ENCODE peak calls at places on chromosomes 12 and 14, in seven cellular contexts. Z is dorsolateral prefrontal cortex, R is heart left ventricle, B is right lobe of liver, G is breast epithelium, F is foreskin fibroblast, K is B cell. T is an unnamed sample.

GRCh38 chr12:15712160-15712559 is 77.0 kb downstream of the EPS8 start:
- DNase-seq in Z (no peak), R (no peak), B (no peak), G (no peak), F (no peak), K (no peak), T (no peak)

GRCh38 chr12:114404451-114405198 is 1.3 kb downstream of the TBX5 start:
- DNase-seq in Z (no peak), R (no peak), B (no peak), G (no peak), F (no peak), K (no peak), T (peak)

GRCh38 chr12:129028824-129029223 is 175.5 kb downstream of the GLT1D1 start:
- DNase-seq in Z (no peak), R (no peak), B (no peak), G (no peak), F (no peak), K (no peak), T (no peak)

GRCh38 chr12:63220921-63221320 is 69.9 kb upstream of the AVPR1A start:
- DNase-seq in Z (no peak), R (no peak), B (peak), G (no peak), F (no peak), K (no peak), T (no peak)

GRCh38 chr14:21543426-21544350 is 17.5 kb upstream of the SALL2 start:
- DNase-seq in Z (no peak), R (no peak), B (no peak), G (no peak), F (no peak), K (no peak), T (no peak)

GRCh38 chr14:54591461-54592245 is 24.7 kb downstream of the SAMD4A start:
- DNase-seq in Z (no peak), R (no peak), B (no peak), G (no peak), F (no peak), K (no peak), T (no peak)

GRCh38 chr12:11693626-11694025 is 44.2 kb downstream of the ETV6 start:
- DNase-seq in Z (peak), R (no peak), B (no peak), G (no peak), F (no peak), K (no peak), T (no peak)

GRCh38 chr12:15163577-15163976 is 57.6 kb downstream of the RERG start:
- DNase-seq in Z (no peak), R (no peak), B (no peak), G (no peak), F (no peak), K (no peak), T (no peak)

GRCh38 chr12:110743571-110744093 is 941 bp upstream of the PPP1CC start:
- DNase-seq in Z (peak), R (peak), B (peak), G (no peak), F (no peak), K (no peak), T (no peak)

GRCh38 chr12:131986847-131987398 is 37.2 kb downstream of the EP400 start:
- DNase-seq in Z (no peak), R (no peak), B (no peak), G (no peak), F (no peak), K (no peak), T (no peak)

GRCh38 chr14:77988096-77988870 is 181.9 kb upstream of the NRXN3 start:
- DNase-seq in Z (no peak), R (no peak), B (no peak), G (no peak), F (no peak), K (no peak), T (no peak)

GRCh38 chr14:66708262-66708661 is 200.3 kb downstream of the GPHN start:
- DNase-seq in Z (no peak), R (no peak), B (no peak), G (no peak), F (no peak), K (no peak), T (no peak)

GRCh38 chr14:22976620-22977433 is 5.5 kb downstream of the AJUBA start:
- DNase-seq in Z (no peak), R (no peak), B (no peak), G (no peak), F (no peak), K (no peak), T (no peak)

GRCh38 chr12:13980548-13981295 is 680 bp downstream of the GRIN2B start:
- DNase-seq in Z (peak), R (no peak), B (no peak), G (no peak), F (no peak), K (no peak), T (no peak)

GRCh38 chr12:51868821-51869489 is 18.9 kb upstream of the ANKRD33 start:
- DNase-seq in Z (no peak), R (peak), B (peak), G (no peak), F (no peak), K (no peak), T (no peak)

GRCh38 chr12:14164266-14164665 is 182.9 kb upstream of the GRIN2B start:
- DNase-seq in Z (no peak), R (no peak), B (no peak), G (no peak), F (no peak), K (no peak), T (no peak)

GRCh38 chr14:24297190-24297964 is 2.2 kb downstream of the DHRS1 start:
- DNase-seq in Z (no peak), R (no peak), B (no peak), G (no peak), F (no peak), K (no peak), T (no peak)

GRCh38 chr12:50620050-50620974 is 115.5 kb downstream of the DIP2B start:
- DNase-seq in Z (peak), R (no peak), B (no peak), G (no peak), F (peak), K (no peak), T (no peak)

GRCh38 chr14:101083564-101084435 is 180.3 kb upstream of the RTL1 start:
- DNase-seq in Z (peak), R (peak), B (no peak), G (no peak), F (no peak), K (no peak), T (no peak)

GRCh38 chr14:34020014-34020413 is 69.1 kb upstream of the EGLN3 start:
- DNase-seq in Z (no peak), R (no peak), B (no peak), G (no peak), F (no peak), K (no peak), T (no peak)

GRCh38 chr12:57129311-57130288 is 1.3 kb downstream of the LRP1 start:
- DNase-seq in Z (no peak), R (no peak), B (no peak), G (no peak), F (no peak), K (no peak), T (no peak)

GRCh38 chr12:11553871-11554533 is 95.5 kb upstream of the ETV6 start:
- DNase-seq in Z (peak), R (no peak), B (no peak), G (no peak), F (peak), K (peak), T (peak)

GRCh38 chr12:77893918-77894317 is 63.2 kb downstream of the NAV3 start:
- DNase-seq in Z (no peak), R (no peak), B (peak), G (no peak), F (peak), K (no peak), T (no peak)

GRCh38 chr12:31796270-31796951 is 67.6 kb upstream of the AMN1 start:
- DNase-seq in Z (no peak), R (no peak), B (no peak), G (no peak), F (no peak), K (no peak), T (no peak)

GRCh38 chr12:125149160-125150108 is 84.2 kb downstream of the AACS start:
- DNase-seq in Z (no peak), R (no peak), B (no peak), G (no peak), F (no peak), K (peak), T (peak)

GRCh38 chr12:69101505-69101904 is 137.9 kb upstream of the CPSF6 start:
- DNase-seq in Z (no peak), R (no peak), B (peak), G (no peak), F (peak), K (no peak), T (no peak)

GRCh38 chr12:110280784-110281548 is at the start of gene ATP2A2:
- DNase-seq in Z (peak), R (peak), B (peak), G (peak), F (peak), K (peak), T (peak)

GRCh38 chr12:74426091-74426490 is 111.5 kb upstream of the ATXN7L3B start:
- DNase-seq in Z (no peak), R (no peak), B (no peak), G (no peak), F (no peak), K (no peak), T (no peak)

GRCh38 chr12:57135939-57136338 is 7.7 kb downstream of the LRP1 start:
- DNase-seq in Z (peak), R (peak), B (no peak), G (no peak), F (no peak), K (no peak), T (no peak)

GRCh38 chr12:90854136-90854689 is 100.8 kb downstream of the CCER1 start:
- DNase-seq in Z (peak), R (no peak), B (no peak), G (no peak), F (peak), K (no peak), T (no peak)

GRCh38 chr12:48004941-48005749 is 869 bp upstream of the COL2A1 start:
- DNase-seq in Z (no peak), R (no peak), B (no peak), G (no peak), F (no peak), K (no peak), T (no peak)

GRCh38 chr12:48007206-48007605 is 2.9 kb upstream of the COL2A1 start:
- DNase-seq in Z (no peak), R (no peak), B (no peak), G (no peak), F (no peak), K (no peak), T (no peak)

GRCh38 chr12:48003226-48004038 is 844 bp downstream of the COL2A1 start:
- DNase-seq in Z (no peak), R (no peak), B (no peak), G (no peak), F (no peak), K (peak), T (peak)

GRCh38 chr12:48004039-48004940 is at the start of gene COL2A1:
- DNase-seq in Z (no peak), R (no peak), B (no peak), G (no peak), F (no peak), K (peak), T (peak)

GRCh38 chr12:48005750-48006021 is 1.4 kb upstream of the COL2A1 start:
- DNase-seq in Z (no peak), R (no peak), B (no peak), G (no peak), F (no peak), K (no peak), T (no peak)
- TF ChIP-seq CTCF in Z (no peak), R (no peak), B (no peak), G (no peak), F (no peak), K (no peak), T (no peak)

DNA sequence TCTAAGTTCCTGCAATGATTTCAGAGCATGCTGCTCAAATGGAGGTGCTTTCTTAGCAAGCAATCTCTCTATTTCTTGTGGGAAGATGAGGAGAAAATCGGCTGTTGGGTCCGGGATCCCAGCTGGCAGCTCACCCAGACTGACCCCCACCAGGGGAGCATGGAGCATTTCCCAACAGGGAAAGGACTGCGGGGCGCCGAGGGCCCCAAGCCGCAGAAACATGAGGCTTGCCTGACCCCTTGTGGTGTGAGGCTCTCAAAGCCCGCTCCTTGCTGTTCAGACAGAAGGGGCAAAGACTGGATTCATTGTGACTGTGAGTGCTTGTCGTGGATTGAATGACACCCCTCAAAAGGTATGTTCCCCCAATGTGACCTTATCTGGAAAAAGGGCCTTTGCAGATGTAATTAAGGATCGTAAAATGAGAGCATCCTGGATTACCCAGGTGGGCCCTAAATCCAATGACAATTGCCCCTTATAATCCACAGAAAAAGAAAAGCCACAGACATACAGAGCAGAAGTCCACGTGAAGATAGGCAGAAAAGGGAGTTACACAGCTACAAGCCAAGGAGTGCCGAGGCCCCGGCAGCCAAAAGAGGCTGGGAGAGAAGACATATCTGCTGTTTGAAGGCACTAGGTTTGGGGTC is 116.3 kb upstream of the VASH1 start:
- DNase-seq in Z (peak), R (no peak), B (no peak), G (no peak), F (peak), K (no peak), T (peak)
- TF ChIP-seq CTCF in Z (peak), R (peak), B (peak), G (no peak), F (peak), K (no peak), T (peak)

GRCh38 chr12:19181666-19182426 is 52.3 kb downstream of the PLEKHA5 start:
- DNase-seq in Z (no peak), R (no peak), B (no peak), G (no peak), F (no peak), K (no peak), T (no peak)
- TF ChIP-seq CTCF in Z (peak), R (no peak), B (peak), G (no peak), F (peak), K (no peak), T (peak)

GRCh38 chr12:127623362-127623761 is 643.6 kb upstream of the TMEM132C start:
- DNase-seq in Z (no peak), R (no peak), B (no peak), G (no peak), F (no peak), K (no peak), T (no peak)

GRCh38 chr12:127625372-127625771 is 641.6 kb upstream of the TMEM132C start:
- DNase-seq in Z (no peak), R (no peak), B (no peak), G (no peak), F (no peak), K (no peak), T (no peak)

GRCh38 chr12:127619869-127620769 is 646.9 kb upstream of the TMEM132C start:
- DNase-seq in Z (no peak), R (no peak), B (no peak), G (no peak), F (no peak), K (no peak), T (no peak)

GRCh38 chr12:127620956-127621355 is 646.0 kb upstream of the TMEM132C start:
- DNase-seq in Z (no peak), R (no peak), B (no peak), G (no peak), F (no peak), K (no peak), T (no peak)

GRCh38 chr12:127621366-127621765 is 645.6 kb upstream of the TMEM132C start:
- DNase-seq in Z (no peak), R (no peak), B (no peak), G (no peak), F (no peak), K (no peak), T (no peak)
- TF ChIP-seq CTCF in Z (no peak), R (no peak), B (no peak), G (no peak), F (no peak), K (no peak), T (no peak)

DNA sequence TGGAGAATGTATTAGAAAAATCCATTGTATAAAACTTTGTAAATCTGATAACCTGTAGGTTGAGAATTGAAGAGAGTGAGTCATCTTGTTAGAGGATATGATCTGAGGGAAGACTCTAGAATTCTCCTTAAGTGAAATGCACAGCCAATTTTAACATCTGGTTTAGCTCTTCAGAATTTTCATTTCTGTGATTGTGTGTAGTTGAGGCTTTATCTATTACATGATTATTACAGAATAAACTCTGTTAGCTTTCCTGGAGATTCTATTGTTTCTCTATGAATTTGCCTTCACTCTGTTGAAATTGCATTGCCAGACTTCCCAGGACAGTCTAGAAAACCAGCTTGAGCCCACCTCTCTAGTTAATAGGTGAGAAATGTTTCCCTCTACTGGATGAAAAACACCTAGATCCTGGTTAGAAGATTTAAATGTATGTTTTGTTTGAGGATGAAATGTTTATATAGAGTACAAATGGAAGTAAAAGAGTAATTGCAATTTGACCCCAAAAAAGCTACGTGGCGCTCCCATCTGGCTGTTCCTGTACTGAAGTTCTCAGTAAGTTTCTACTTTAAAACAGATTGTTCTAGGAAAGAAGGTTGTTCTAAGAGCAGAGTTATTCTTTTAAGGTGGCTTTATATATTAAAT is 2.9 kb downstream of the NUDT4 start:
- DNase-seq in Z (no peak), R (no peak), B (no peak), G (no peak), F (no peak), K (no peak), T (no peak)
- TF ChIP-seq CTCF in Z (peak), R (peak), B (peak), G (no peak), F (no peak), K (peak), T (peak)

GRCh38 chr12:6752931-6753771 is at the start of gene MLF2:
- DNase-seq in Z (peak), R (peak), B (peak), G (peak), F (peak), K (peak), T (peak)
- TF ChIP-seq CTCF in Z (no peak), R (peak), B (peak), G (peak), F (no peak), K (peak), T (peak)

GRCh38 chr14:72942934-72943333 is 16.7 kb downstream of the DCAF4 start:
- DNase-seq in Z (no peak), R (no peak), B (no peak), G (no peak), F (no peak), K (no peak), T (no peak)
- TF ChIP-seq CTCF in Z (no peak), R (no peak), B (no peak), G (no peak), F (no peak), K (no peak), T (no peak)

GRCh38 chr12:93991882-93992415 is 156.4 kb upstream of the PLXNC1 start:
- DNase-seq in Z (no peak), R (no peak), B (no peak), G (no peak), F (no peak), K (no peak), T (no peak)

GRCh38 chr12:93989913-93990312 is 158.5 kb upstream of the PLXNC1 start:
- DNase-seq in Z (no peak), R (no peak), B (no peak), G (no peak), F (no peak), K (no peak), T (no peak)

GRCh38 chr12:93996321-93996720 is 152.1 kb upstream of the PLXNC1 start:
- DNase-seq in Z (no peak), R (no peak), B (no peak), G (no peak), F (no peak), K (no peak), T (no peak)

DNA sequence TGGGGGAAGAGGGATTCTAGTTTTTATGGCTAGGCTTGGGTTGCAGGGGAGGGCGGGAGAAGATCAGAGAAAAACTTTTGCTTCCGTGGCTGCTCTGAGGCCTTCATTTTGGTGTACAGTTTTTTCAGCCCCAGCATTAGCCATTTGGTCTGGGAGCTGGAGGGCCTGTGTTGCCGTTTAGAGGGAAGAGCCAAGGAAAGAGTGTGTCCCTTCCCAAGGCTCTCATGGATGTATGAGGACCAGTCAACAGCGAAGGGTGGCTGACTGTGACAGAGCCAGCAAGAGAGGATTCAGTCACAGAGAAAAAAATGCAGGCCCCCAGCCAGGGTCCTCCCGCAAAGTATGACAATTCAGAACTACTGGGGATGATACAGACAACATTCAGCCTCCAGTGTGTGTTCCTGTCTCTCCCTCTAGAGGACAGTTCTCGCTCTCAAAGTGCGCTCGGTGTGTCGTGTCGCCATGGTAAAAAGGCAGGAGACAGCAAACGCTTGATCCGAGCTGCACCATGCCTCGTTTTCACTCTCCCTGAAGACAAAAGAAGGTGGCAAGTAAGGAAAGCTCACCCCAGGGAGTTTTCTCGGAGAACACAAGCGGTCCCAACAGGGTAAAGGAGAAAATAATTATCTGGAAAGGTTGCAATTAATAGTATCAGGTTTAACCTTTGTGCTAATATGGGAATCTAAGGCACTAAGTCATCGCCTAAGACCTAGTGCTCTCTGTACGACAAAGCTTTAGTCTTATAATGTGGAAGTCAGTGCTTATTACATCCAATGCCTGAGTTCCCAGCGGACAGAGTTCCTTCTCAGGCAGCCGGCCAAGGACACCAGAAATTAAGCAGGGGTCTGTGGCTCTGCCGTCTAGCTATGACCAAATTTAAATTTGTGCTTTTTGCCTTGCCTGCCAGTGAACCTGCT is 157.3 kb upstream of the PLXNC1 start:
- DNase-seq in Z (peak), R (no peak), B (peak), G (peak), F (peak), K (no peak), T (no peak)
- TF ChIP-seq CTCF in Z (peak), R (peak), B (peak), G (no peak), F (peak), K (no peak), T (no peak)